ENCODE peak calls at places on chromosome 7, in four cellular contexts. F is neural progenitor cell, X is activated T-cell treated with anti-CD3 and anti-CD28 coated beads for 4 hours, H is cardiac muscle cell. N is an unnamed sample.

GRCh38 chr7:45238806-45239205 is 81.2 kb downstream of the RAMP3 start:
- DNase-seq in X (no peak), H (no peak), F (no peak), N (no peak)

GRCh38 chr7:17679427-17679826 is 260.9 kb downstream of the SNX13 start:
- DNase-seq in X (no peak), F (peak), H (peak), N (no peak)

GRCh38 chr7:26858735-26859134 is 5.7 kb downstream of the SKAP2 start:
- DNase-seq in H (no peak), F (no peak), X (no peak), N (no peak)

GRCh38 chr7:69620063-69620462 is 21.8 kb downstream of the AUTS2 start:
- DNase-seq in X (no peak), H (no peak), F (no peak), N (no peak)

GRCh38 chr7:16721541-16721940 is 32.0 kb upstream of the TSPAN13 start:
- DNase-seq in F (no peak), X (no peak), H (no peak), N (no peak)

GRCh38 chr7:6228865-6229264 is 43.6 kb downstream of the CYTH3 start:
- DNase-seq in H (peak), F (no peak), X (no peak), N (no peak)

GRCh38 chr7:40200791-40201190 is 66.0 kb downstream of the SUGCT start:
- DNase-seq in X (no peak), F (no peak), H (peak), N (no peak)

GRCh38 chr7:30853576-30853975 is 58.1 kb upstream of the AQP1 start:
- DNase-seq in X (no peak), H (no peak), F (no peak), N (no peak)

GRCh38 chr7:27159278-27160146 is 3.0 kb upstream of the HOXA7 start:
- DNase-seq in H (no peak), F (no peak), X (no peak), N (peak)